ENCODE peak calls at places on chromosomes 11 and 22, in six cellular contexts. N is cardiac muscle cell, G is GM12878, K is adipocyte, Q is lung, A is GM23338. I is an unnamed sample.

GRCh38 chr22:42313804-42314581 is 43.5 kb upstream of the TCF20 start:
- DNase-seq in N (peak; percentile 46), A (peak; percentile 89), Q (no peak), K (peak; percentile 30), G (no peak), I (no peak)

GRCh38 chr11:12167098-12167999 is 57.0 kb downstream of the MICAL2 start:
- DNase-seq in G (no peak), K (peak; percentile 69), N (peak; percentile 83), A (no peak), Q (peak; percentile 72), I (no peak)

GRCh38 chr11:109978895-109979294 is 114.3 kb upstream of the ZC3H12C start:
- DNase-seq in Q (no peak), K (peak; percentile 8), G (no peak), N (peak; percentile 11), A (no peak), I (no peak)

GRCh38 chr11:1109918-1110705 is 35.4 kb downstream of the MUC2 start:
- DNase-seq in G (no peak), K (no peak), Q (no peak), N (no peak), A (no peak), I (no peak)

GRCh38 chr11:18312012-18312411 is 9.9 kb downstream of the HPS5 start:
- DNase-seq in A (no peak), N (peak; percentile 48), K (no peak), G (no peak), Q (no peak), I (no peak)

GRCh38 chr22:49156662-49157285 is 670.9 kb downstream of the BRD1 start:
- DNase-seq in N (no peak), K (no peak), G (no peak), A (no peak), Q (no peak), I (no peak)

GRCh38 chr11:882593-882992 is 28.0 kb downstream of the CHID1 start:
- DNase-seq in A (no peak), N (no peak), K (peak; percentile 14), G (no peak), Q (no peak), I (no peak)

GRCh38 chr22:49356428-49356827 is 471.2 kb downstream of the BRD1 start:
- DNase-seq in N (no peak), K (no peak), G (no peak), Q (no peak), A (no peak), I (no peak)

GRCh38 chr11:6397636-6398035 is 7.4 kb downstream of the SMPD1 start:
- DNase-seq in A (no peak), Q (peak; percentile 54), G (no peak), K (peak; percentile 42), N (peak; percentile 61), I (no peak)

GRCh38 chr11:12319734-12320387 is 57.5 kb upstream of the PARVA start:
- DNase-seq in A (no peak), N (no peak), Q (no peak), G (no peak), K (peak; percentile 36), I (no peak)

GRCh38 chr11:100805509-100806199 is 118.6 kb downstream of the ARHGAP42 start:
- DNase-seq in A (no peak), Q (no peak), G (no peak), N (peak; percentile 31), K (no peak), I (no peak)

GRCh38 chr11:72230764-72231365 is 6.3 kb downstream of the INPPL1 start:
- DNase-seq in N (no peak), Q (no peak), K (no peak), G (no peak), A (no peak), I (no peak)

GRCh38 chr22:37316875-37317371 is 34.6 kb downstream of the CYTH4 start:
- DNase-seq in G (no peak), K (peak; percentile 93), A (peak; percentile 87), N (peak; percentile 92), Q (peak; percentile 83), I (peak; percentile 84)

GRCh38 chr22:40654522-40655167 is 18.1 kb upstream of the MRTFA start:
- DNase-seq in G (no peak), K (peak; percentile 69), Q (no peak), N (peak; percentile 69), A (peak; percentile 39), I (peak; percentile 8)

GRCh38 chr11:126701555-126701897 is 299.0 kb downstream of the KIRREL3 start:
- DNase-seq in K (no peak), Q (no peak), N (no peak), A (no peak), G (no peak), I (no peak)

GRCh38 chr11:96664108-96664507 is 274.3 kb downstream of the JRKL start:
- DNase-seq in A (no peak), G (no peak), K (no peak), N (peak; percentile 2), Q (no peak), I (no peak)

GRCh38 chr22:39932918-39933649 is 27.1 kb upstream of the TMA7B start:
- DNase-seq in A (peak; percentile 95), K (no peak), N (peak; percentile 53), Q (no peak), G (no peak), I (no peak)

DNA sequence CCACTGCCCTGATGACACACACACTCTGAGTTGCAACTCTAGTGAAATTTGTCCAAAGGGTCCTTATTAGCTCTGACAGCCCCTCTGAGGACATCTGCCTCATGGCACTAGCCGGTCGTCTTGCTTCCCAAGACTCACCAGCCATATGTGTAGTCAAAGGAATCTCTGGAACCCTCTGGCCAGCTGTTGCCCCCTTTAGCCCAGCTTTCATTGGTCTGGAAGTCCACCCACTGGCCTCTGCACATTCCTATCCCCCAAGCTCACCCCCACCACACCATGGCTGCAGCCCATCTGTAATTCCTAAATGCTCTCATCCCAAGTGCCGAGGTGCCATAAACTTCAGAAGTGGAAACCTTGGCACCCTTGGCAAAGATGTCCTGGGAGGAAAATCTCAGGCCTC is 24.3 kb downstream of the SYT7 start:
- DNase-seq in G (no peak), Q (no peak), N (no peak), K (no peak), A (no peak), I (no peak)
- H3K27me3 ChIP-seq in G (peaks cover 6% of the 10 kb centered on the region), Q (no peaks in the 10 kb centered on the region), N (peaks cover 24% of the 10 kb centered on the region), K (peaks cover 53% of the 10 kb centered on the region), A (peaks cover 17% of the 10 kb centered on the region), I (peaks cover 87% of the 10 kb centered on the region)

DNA sequence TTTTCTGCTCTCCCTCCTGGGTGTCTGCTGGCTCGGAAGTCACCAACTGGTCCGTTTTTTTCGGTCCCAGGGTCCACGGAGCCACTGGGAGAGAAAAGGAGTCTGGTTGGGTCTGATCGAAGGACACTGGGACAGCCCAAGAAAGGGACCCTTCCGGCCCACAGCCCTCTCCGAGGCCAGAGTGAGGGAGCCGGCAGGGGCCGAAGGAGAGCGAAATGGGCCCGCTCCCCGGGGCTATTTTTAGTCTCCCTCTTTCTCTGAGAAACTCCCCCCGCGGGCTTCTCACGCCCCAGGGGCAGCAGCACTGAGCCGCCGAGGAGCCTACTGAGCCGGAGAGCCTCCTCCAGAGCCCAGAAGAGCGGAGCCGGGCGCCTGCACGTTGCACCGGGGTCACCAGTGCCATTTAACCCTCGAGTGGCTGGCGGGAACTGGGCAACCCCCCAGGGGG is 1.9 kb downstream of the ESAM start:
- DNase-seq in K (no peak), N (no peak), A (no peak), Q (no peak), G (no peak), I (no peak)
- H3K4me3 ChIP-seq in K (no peak overlapping the region), N (no peak overlapping the region), A (peak overlapping the region; percentile 74), Q (peak overlapping the region; percentile 55), G (peak overlapping the region; percentile 83), I (no peak overlapping the region)

DNA sequence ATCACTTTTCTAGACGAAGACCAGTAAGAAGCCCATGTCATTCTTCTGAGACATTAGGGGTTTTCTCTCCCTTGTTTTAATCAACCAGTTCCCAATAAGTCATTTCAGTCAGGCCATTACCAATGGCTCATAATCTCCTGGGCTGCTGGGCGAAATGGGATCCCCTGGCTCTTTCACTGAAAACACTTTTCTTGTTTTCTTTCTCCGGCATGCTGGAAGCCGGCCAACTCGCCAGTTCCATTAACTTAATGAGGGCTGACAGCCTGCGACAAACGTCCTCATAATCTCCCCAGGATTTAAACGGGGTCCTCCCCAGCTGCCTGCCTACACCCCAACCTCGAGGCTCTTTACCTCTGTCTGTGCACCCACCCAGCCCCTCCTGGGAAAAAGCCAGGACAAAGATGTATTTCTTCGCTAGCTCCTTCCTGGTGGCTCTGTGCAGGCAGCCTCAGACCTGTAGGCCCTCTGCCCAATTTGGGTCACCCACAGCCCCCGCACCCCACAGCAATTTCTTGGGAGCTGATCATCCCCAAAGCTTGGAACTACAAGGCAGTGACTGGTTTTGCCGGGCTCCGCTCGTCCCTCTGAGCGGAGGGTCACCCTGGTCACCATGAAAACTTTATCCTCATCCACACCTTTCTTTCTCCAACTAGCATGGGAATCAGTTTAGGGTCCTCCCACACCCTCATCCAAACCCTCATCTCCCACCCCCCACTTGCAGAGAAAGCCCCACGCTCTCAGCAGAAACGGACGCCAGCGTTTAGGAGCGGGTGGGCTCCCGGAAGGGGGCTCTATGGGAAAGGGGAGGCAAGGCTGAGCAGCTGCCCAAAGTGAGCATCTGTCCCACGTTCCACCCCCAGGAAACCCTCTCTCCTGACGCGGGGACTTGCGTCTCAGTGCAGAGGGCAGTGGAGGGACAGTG is 51.1 kb upstream of the KCNQ1OT1 start:
- DNase-seq in Q (no peak), K (no peak), N (no peak), G (no peak), A (no peak), I (no peak)
- H3K27me3 ChIP-seq in Q (no peaks in the 10 kb centered on the region), K (peaks cover 40% of the 10 kb centered on the region), N (no peaks in the 10 kb centered on the region), G (no peaks in the 10 kb centered on the region), A (peaks cover 37% of the 10 kb centered on the region), I (no peaks in the 10 kb centered on the region)

GRCh38 chr11:20363149-20363499 is 390 bp upstream of the HTATIP2 start:
- DNase-seq in K (no peak), G (no peak), N (no peak), A (no peak), Q (no peak), I (no peak)
- H3K4me3 ChIP-seq in K (peak overlapping the region; percentile 91), G (peak overlapping the region; percentile 58), N (peak overlapping the region; percentile 24), A (peak overlapping the region; percentile 64), Q (peak overlapping the region; percentile 99), I (no peak overlapping the region)

DNA sequence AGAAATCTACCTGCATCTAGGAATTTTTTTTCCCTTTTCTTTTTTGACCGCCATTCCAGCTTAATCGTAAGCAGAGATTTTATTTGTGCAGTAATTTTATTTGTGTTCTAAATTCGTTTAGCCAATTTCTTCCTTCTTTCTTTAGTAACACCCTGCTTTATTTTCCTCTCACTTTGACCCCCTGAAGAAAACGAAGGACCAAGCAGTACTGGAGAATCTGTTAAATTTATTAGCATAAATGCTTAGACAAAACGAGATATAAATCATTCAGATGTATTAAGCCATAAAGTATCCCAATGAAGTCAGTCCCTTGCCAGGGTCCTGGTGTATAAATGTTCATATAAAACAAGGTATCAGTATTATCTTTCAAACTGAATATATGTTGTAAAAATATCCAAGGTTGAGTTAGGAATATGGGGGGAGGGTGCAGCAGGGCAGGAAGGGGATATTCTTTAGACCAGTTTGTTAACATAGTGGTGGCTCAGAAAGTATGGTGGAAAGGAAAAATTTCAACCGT is 5.1 kb upstream of the WT1 start:
- DNase-seq in G (no peak), Q (no peak), K (no peak), N (no peak), A (no peak), I (no peak)
- H3K27me3 ChIP-seq in G (peaks cover 19% of the 10 kb centered on the region), Q (peaks cover 32% of the 10 kb centered on the region), K (peaks cover 88% of the 10 kb centered on the region), N (peaks cover 88% of the 10 kb centered on the region), A (peaks cover 100% of the 10 kb centered on the region), I (peaks cover 4% of the 10 kb centered on the region)

I was measured in HAP-1.